ENCODE peak calls at places on chromosomes 2 and 18, in seven cellular contexts. G is NT2/D1; K is colonic mucosa; Q is esophagus squamous epithelium; T is CD8-positive, alpha-beta T cell; F is fibroblast of lung; L is IMR-90. I is an unnamed sample. For H3K9me3 and H3K27me3, the result is how much of the 10 kb centered on the place peaks cover.

GRCh38 chr18:49340446-49340845 is 120.0 kb downstream of the DYM start:
- DNase-seq in G (no peak), K (no peak), Q (no peak), T (no peak), F (peak), L (peak), I (no peak)

GRCh38 chr2:15041429-15041837 is 408.9 kb downstream of the LRATD1 start:
- DNase-seq in G (no peak), K (no peak), Q (no peak), T (no peak), F (peak), L (peak), I (no peak)

GRCh38 chr2:119208791-119209203 is 14.8 kb upstream of the STEAP3 start:
- DNase-seq in G (no peak), K (no peak), Q (no peak), T (no peak), F (peak), L (no peak), I (no peak)

GRCh38 chr2:171244970-171245782 is 84.5 kb upstream of the TLK1 start:
- DNase-seq in G (no peak), K (no peak), Q (no peak), T (no peak), F (peak), L (peak), I (no peak)

GRCh38 chr2:61471905-61472805 is 1.3 kb upstream of the USP34 start:
- DNase-seq in G (no peak), K (peak), Q (no peak), T (no peak), F (peak), L (peak), I (no peak)

GRCh38 chr18:35457140-35457704 is 40.5 kb downstream of the INO80C start:
- DNase-seq in G (no peak), K (no peak), Q (no peak), T (no peak), F (no peak), L (no peak), I (no peak)

GRCh38 chr2:148813603-148814065 is 61.4 kb upstream of the KIF5C start:
- DNase-seq in G (peak), K (peak), Q (no peak), T (peak), F (no peak), L (no peak), I (no peak)

GRCh38 chr2:9215680-9216079 is 9.1 kb downstream of the ASAP2 start:
- DNase-seq in G (no peak), K (no peak), Q (no peak), T (no peak), F (no peak), L (no peak), I (no peak)

GRCh38 chr2:200353125-200353524 is 46.6 kb downstream of the SPATS2L start:
- DNase-seq in G (no peak), K (no peak), Q (no peak), T (no peak), F (peak), L (no peak), I (no peak)

GRCh38 chr18:22594155-22594690 is 176.5 kb upstream of the CTAGE1 start:
- DNase-seq in G (no peak), K (no peak), Q (no peak), T (no peak), F (no peak), L (no peak), I (no peak)

DNA sequence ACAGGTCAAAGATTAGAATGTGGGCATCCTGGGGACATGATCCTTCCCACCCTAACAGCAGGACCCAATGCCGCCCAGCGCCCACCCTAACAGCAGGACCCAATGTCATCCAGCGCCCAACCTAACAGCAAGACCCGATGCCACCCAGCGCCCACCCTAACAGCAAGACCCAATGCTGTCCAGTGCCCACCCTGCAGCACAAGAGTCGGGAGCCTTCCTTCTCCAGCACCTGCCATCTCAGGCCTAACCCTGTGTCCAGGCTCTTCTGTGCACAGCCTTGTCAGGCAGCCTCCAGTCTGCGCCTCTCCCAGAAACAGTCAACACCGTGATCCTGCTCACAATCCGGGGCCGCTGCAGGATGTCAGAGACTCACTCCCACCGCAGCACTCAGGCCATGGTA is 237.3 kb upstream of the SALL3 start:
- DNase-seq in G (no peak), K (no peak), Q (no peak), T (no peak), F (no peak), L (no peak), I (no peak)
- H3K9me3 ChIP-seq in G (under half), K (under half), Q (under half), T (under half), F (under half), L (half or more), I (under half)

GRCh38 chr2:128580988-128581848 is 262.6 kb upstream of the HS6ST1 start:
- DNase-seq in G (no peak), K (no peak), Q (no peak), T (peak), F (no peak), L (no peak), I (no peak)

GRCh38 chr2:128578406-128579385 is 260.0 kb upstream of the HS6ST1 start:
- DNase-seq in G (no peak), K (no peak), Q (no peak), T (no peak), F (peak), L (peak), I (no peak)

GRCh38 chr2:128579825-128580224 is 261.2 kb upstream of the HS6ST1 start:
- DNase-seq in G (no peak), K (no peak), Q (no peak), T (no peak), F (no peak), L (no peak), I (no peak)

GRCh38 chr2:128573531-128573930 is 254.9 kb upstream of the HS6ST1 start:
- DNase-seq in G (no peak), K (no peak), Q (no peak), T (no peak), F (no peak), L (no peak), I (no peak)

GRCh38 chr2:128577141-128577930 is 258.7 kb upstream of the HS6ST1 start:
- DNase-seq in G (no peak), K (no peak), Q (no peak), T (no peak), F (no peak), L (no peak), I (no peak)
- H3K4me3 ChIP-seq in G (no peak), K (no peak), Q (no peak), T (no peak), F (no peak), L (no peak), I (no peak)

GRCh38 chr18:76491801-76492668 is 3.0 kb downstream of the ZNF516 start:
- DNase-seq in G (no peak), K (peak), Q (no peak), T (peak), F (peak), L (peak), I (peak)
- H3K27me3 ChIP-seq in G (under half), K (under half), Q (under half), T (under half), F (under half), L (under half), I (under half)

GRCh38 chr2:235768606-235769005 is 274.8 kb downstream of the AGAP1 start:
- DNase-seq in G (no peak), K (no peak), Q (no peak), T (no peak), F (peak), L (peak), I (no peak)
- H3K9me3 ChIP-seq in G (under half), K (under half), Q (under half), T (under half), F (under half), L (under half), I (under half)

DNA sequence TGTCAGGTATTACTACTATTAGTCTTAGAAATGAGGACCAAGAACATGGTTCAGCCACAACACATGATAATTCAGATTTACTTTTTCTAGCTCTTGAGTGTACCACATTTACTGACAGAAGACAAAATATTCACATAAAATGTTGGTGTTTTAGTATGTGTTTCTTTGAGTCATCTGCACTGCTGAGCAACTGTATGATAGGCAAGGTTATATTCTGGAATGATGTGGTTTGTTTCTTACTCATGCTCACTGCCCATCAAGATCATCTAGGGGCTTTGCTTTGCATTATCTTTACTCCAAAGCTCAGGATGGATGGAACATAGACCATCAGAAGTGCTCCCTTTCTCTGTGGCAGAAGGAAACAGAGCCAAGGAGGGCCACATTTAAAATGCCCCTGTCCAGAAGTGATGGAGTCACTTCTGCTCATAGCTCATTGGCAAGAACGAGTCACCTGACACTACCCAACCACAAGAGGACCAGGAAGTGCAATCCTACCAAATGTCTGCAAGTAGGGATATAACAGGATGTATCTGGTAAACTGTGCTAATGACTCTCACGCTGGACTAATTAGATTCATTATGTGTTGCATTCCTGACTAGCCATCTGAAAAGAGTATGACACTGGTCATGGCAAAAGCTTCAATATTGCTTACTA is 81.5 kb downstream of the DIS3L2 start:
- DNase-seq in G (no peak), K (no peak), Q (no peak), T (no peak), F (peak), L (peak), I (no peak)
- H3K4me3 ChIP-seq in G (no peak), K (no peak), Q (no peak), T (no peak), F (no peak), L (no peak), I (no peak)

GRCh38 chr2:218832520-218832919 is 917 bp upstream of the PRKAG3 start:
- DNase-seq in G (no peak), K (no peak), Q (no peak), T (no peak), F (no peak), L (no peak), I (peak)
- H3K27me3 ChIP-seq in G (under half), K (under half), Q (under half), T (under half), F (under half), L (half or more), I (under half)

DNA sequence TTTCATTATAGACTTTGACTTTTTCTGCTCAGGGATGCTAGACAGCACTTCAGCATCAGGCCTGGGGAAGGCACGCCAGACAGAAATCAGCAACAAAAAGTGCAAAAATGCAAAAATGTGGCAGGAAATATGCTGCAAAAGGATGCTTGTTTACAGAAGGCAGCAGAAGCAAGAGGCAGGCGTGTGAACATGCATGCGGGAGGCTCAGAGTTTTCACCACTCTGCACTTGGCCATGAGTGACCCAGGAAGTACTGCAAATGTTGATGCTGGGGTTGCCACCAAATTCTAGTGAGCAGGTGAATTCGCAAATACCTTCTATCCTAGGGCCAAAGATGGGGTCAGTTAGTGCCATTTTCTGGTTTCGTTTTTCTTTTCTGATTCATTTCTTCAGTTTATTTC is 55.5 kb upstream of the ALKAL2 start:
- DNase-seq in G (no peak), K (no peak), Q (no peak), T (no peak), F (no peak), L (no peak), I (no peak)
- H3K9me3 ChIP-seq in G (under half), K (under half), Q (under half), T (under half), F (under half), L (under half), I (under half)

GRCh38 chr2:216930716-216931115 is 70.9 kb upstream of the TNP1 start:
- DNase-seq in G (no peak), K (no peak), Q (no peak), T (no peak), F (no peak), L (no peak), I (no peak)
- H3K4me3 ChIP-seq in G (no peak), K (no peak), Q (no peak), T (no peak), F (no peak), L (no peak), I (no peak)

DNA sequence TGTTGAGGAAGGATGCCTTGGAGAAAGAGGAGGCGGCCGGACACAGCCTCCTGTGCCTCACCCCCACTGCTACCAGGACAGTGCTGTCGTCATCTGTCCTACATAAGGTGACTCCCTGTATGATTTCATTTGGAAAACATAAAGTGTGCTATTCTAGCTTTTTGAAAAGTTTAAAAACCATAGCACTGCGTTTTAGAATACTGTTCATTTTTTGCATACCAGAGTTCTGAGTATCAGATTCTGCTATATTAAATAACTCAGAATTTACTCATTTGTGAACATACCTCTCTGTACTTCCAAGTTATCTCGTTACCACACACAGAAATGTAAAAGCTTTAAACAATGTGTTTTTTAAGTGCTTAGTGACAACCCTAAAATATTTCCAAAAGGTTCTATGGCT is 302.8 kb downstream of the LRRTM1 start:
- DNase-seq in G (no peak), K (no peak), Q (no peak), T (no peak), F (peak), L (peak), I (no peak)
- H3K27me3 ChIP-seq in G (under half), K (under half), Q (under half), T (under half), F (under half), L (under half), I (under half)

I was measured in psoas muscle.